ENCODE peak calls at places on chromosomes 5 and 9, in seven cellular contexts. One of them, this sample, is unnamed.

GRCh38 chr9:4389755-4390154 is 89.9 kb upstream of the GLIS3 start:
- DNase-seq in mucosa of descending colon: no peak
- DNase-seq in GM23338: no peak
- DNase-seq in psoas muscle: no peak
- DNase-seq in GM13977: no peak
- DNase-seq in natural killer cell: no peak
- DNase-seq in EL: peak
- DNase-seq in this sample: no peak

GRCh38 chr5:159764283-159764927 is 151.9 kb upstream of the ADRA1B start:
- DNase-seq in natural killer cell: no peak
- DNase-seq in psoas muscle: no peak
- DNase-seq in GM23338: no peak
- DNase-seq in EL: peak
- DNase-seq in GM13977: no peak
- DNase-seq in mucosa of descending colon: no peak
- DNase-seq in this sample: no peak

GRCh38 chr5:94345257-94345656 is 273.1 kb downstream of the KIAA0825 start:
- DNase-seq in mucosa of descending colon: no peak
- DNase-seq in psoas muscle: no peak
- DNase-seq in GM13977: no peak
- DNase-seq in natural killer cell: no peak
- DNase-seq in EL: no peak
- DNase-seq in GM23338: no peak
- DNase-seq in this sample: no peak

GRCh38 chr5:135833961-135834638 is 363 bp upstream of the SLC25A48 start:
- DNase-seq in natural killer cell: no peak
- DNase-seq in mucosa of descending colon: no peak
- DNase-seq in GM13977: no peak
- DNase-seq in EL: no peak
- DNase-seq in GM23338: no peak
- DNase-seq in psoas muscle: peak
- DNase-seq in this sample: no peak

GRCh38 chr9:893843-894420 is 52.4 kb downstream of the DMRT1 start:
- DNase-seq in natural killer cell: peak
- DNase-seq in GM13977: peak
- DNase-seq in EL: peak
- DNase-seq in mucosa of descending colon: peak
- DNase-seq in GM23338: peak
- DNase-seq in psoas muscle: no peak
- DNase-seq in this sample: peak

GRCh38 chr9:28050046-28050445 is 476.8 kb upstream of the C9orf72 start:
- DNase-seq in EL: no peak
- DNase-seq in GM23338: no peak
- DNase-seq in psoas muscle: no peak
- DNase-seq in GM13977: no peak
- DNase-seq in mucosa of descending colon: no peak
- DNase-seq in natural killer cell: no peak
- DNase-seq in this sample: no peak

GRCh38 chr5:102226321-102226720 is 69.8 kb downstream of the SLCO4C1 start:
- DNase-seq in EL: no peak
- DNase-seq in GM13977: no peak
- DNase-seq in GM23338: no peak
- DNase-seq in natural killer cell: no peak
- DNase-seq in mucosa of descending colon: no peak
- DNase-seq in psoas muscle: no peak
- DNase-seq in this sample: no peak

GRCh38 chr9:23643656-23644258 is 182.3 kb downstream of the ELAVL2 start:
- DNase-seq in GM13977: no peak
- DNase-seq in mucosa of descending colon: no peak
- DNase-seq in EL: no peak
- DNase-seq in psoas muscle: no peak
- DNase-seq in GM23338: no peak
- DNase-seq in natural killer cell: no peak
- DNase-seq in this sample: no peak

GRCh38 chr5:78633710-78634109 is 14.9 kb downstream of the LHFPL2 start:
- DNase-seq in natural killer cell: no peak
- DNase-seq in mucosa of descending colon: no peak
- DNase-seq in EL: peak
- DNase-seq in psoas muscle: no peak
- DNase-seq in GM23338: no peak
- DNase-seq in GM13977: no peak
- DNase-seq in this sample: no peak

GRCh38 chr5:179307006-179307800 is 38.1 kb downstream of the ADAMTS2 start:
- DNase-seq in GM13977: no peak
- DNase-seq in mucosa of descending colon: peak
- DNase-seq in natural killer cell: no peak
- DNase-seq in GM23338: no peak
- DNase-seq in psoas muscle: peak
- DNase-seq in EL: peak
- DNase-seq in this sample: peak

GRCh38 chr5:5419291-5420210 is 2.9 kb upstream of the ICE1 start:
- DNase-seq in EL: peak
- DNase-seq in GM13977: no peak
- DNase-seq in natural killer cell: no peak
- DNase-seq in psoas muscle: no peak
- DNase-seq in mucosa of descending colon: no peak
- DNase-seq in GM23338: peak
- DNase-seq in this sample: no peak

GRCh38 chr9:72947987-72948465 is 4.8 kb downstream of the ALDH1A1 start:
- DNase-seq in GM23338: no peak
- DNase-seq in psoas muscle: no peak
- DNase-seq in GM13977: no peak
- DNase-seq in EL: no peak
- DNase-seq in natural killer cell: no peak
- DNase-seq in mucosa of descending colon: no peak
- DNase-seq in this sample: no peak

GRCh38 chr9:37921546-37922300 is 17.8 kb upstream of the SLC25A51 start:
- DNase-seq in EL: no peak
- DNase-seq in psoas muscle: no peak
- DNase-seq in natural killer cell: no peak
- DNase-seq in GM23338: no peak
- DNase-seq in GM13977: no peak
- DNase-seq in mucosa of descending colon: no peak
- DNase-seq in this sample: no peak

GRCh38 chr9:93288341-93288740 is 104.4 kb downstream of the WNK2 start:
- DNase-seq in natural killer cell: no peak
- DNase-seq in psoas muscle: peak
- DNase-seq in EL: no peak
- DNase-seq in GM13977: peak
- DNase-seq in GM23338: peak
- DNase-seq in mucosa of descending colon: no peak
- DNase-seq in this sample: no peak

GRCh38 chr9:92720209-92720765 is 44.3 kb downstream of the BICD2 start:
- DNase-seq in psoas muscle: no peak
- DNase-seq in EL: no peak
- DNase-seq in mucosa of descending colon: no peak
- DNase-seq in GM13977: no peak
- DNase-seq in GM23338: no peak
- DNase-seq in natural killer cell: no peak
- DNase-seq in this sample: no peak

GRCh38 chr9:16361118-16361517 is 509.4 kb downstream of the BNC2 start:
- DNase-seq in GM13977: no peak
- DNase-seq in psoas muscle: no peak
- DNase-seq in mucosa of descending colon: no peak
- DNase-seq in GM23338: no peak
- DNase-seq in natural killer cell: no peak
- DNase-seq in EL: peak
- DNase-seq in this sample: no peak

GRCh38 chr5:61333351-61334223 is 1.5 kb downstream of the ZSWIM6 start:
- DNase-seq in GM13977: peak
- DNase-seq in psoas muscle: peak
- DNase-seq in GM23338: peak
- DNase-seq in EL: peak
- DNase-seq in mucosa of descending colon: peak
- DNase-seq in natural killer cell: peak
- DNase-seq in this sample: peak

GRCh38 chr5:143102414-143102813 is 301.1 kb downstream of the NR3C1 start:
- DNase-seq in GM23338: no peak
- DNase-seq in psoas muscle: peak
- DNase-seq in EL: no peak
- DNase-seq in natural killer cell: no peak
- DNase-seq in GM13977: no peak
- DNase-seq in mucosa of descending colon: no peak
- DNase-seq in this sample: peak

GRCh38 chr5:55450050-55450765 is 84.6 kb downstream of the PLPP1 start:
- DNase-seq in natural killer cell: no peak
- DNase-seq in GM23338: no peak
- DNase-seq in mucosa of descending colon: no peak
- DNase-seq in EL: peak
- DNase-seq in GM13977: no peak
- DNase-seq in psoas muscle: no peak
- DNase-seq in this sample: no peak

GRCh38 chr9:93124793-93125192 is 9.3 kb downstream of the NINJ1 start:
- DNase-seq in GM13977: no peak
- DNase-seq in natural killer cell: no peak
- DNase-seq in GM23338: no peak
- DNase-seq in psoas muscle: peak
- DNase-seq in mucosa of descending colon: peak
- DNase-seq in EL: no peak
- DNase-seq in this sample: no peak

GRCh38 chr5:153147891-153148623 is 342.4 kb upstream of the GRIA1 start:
- DNase-seq in GM23338: peak
- DNase-seq in GM13977: peak
- DNase-seq in natural killer cell: no peak
- DNase-seq in psoas muscle: no peak
- DNase-seq in EL: peak
- DNase-seq in mucosa of descending colon: no peak
- DNase-seq in this sample: no peak

GRCh38 chr9:114779352-114779845 is 26.4 kb downstream of the TNFSF15 start:
- DNase-seq in natural killer cell: no peak
- DNase-seq in EL: peak
- DNase-seq in psoas muscle: no peak
- DNase-seq in mucosa of descending colon: peak
- DNase-seq in GM23338: no peak
- DNase-seq in GM13977: no peak
- DNase-seq in this sample: peak

GRCh38 chr9:113152699-113153098 is 1.9 kb downstream of the SLC31A2 start:
- DNase-seq in natural killer cell: no peak
- DNase-seq in psoas muscle: no peak
- DNase-seq in GM23338: peak
- DNase-seq in mucosa of descending colon: no peak
- DNase-seq in GM13977: no peak
- DNase-seq in EL: peak
- DNase-seq in this sample: no peak

GRCh38 chr9:131635285-131635684 is 90.0 kb downstream of the PRRT1B start:
- DNase-seq in natural killer cell: peak
- DNase-seq in GM13977: peak
- DNase-seq in psoas muscle: peak
- DNase-seq in GM23338: peak
- DNase-seq in mucosa of descending colon: peak
- DNase-seq in EL: peak
- DNase-seq in this sample: peak

GRCh38 chr9:93952784-93953491 is 2.2 kb downstream of the BARX1 start:
- DNase-seq in mucosa of descending colon: no peak
- DNase-seq in GM13977: peak
- DNase-seq in EL: no peak
- DNase-seq in psoas muscle: no peak
- DNase-seq in GM23338: peak
- DNase-seq in natural killer cell: no peak
- DNase-seq in this sample: no peak

GRCh38 chr9:79619930-79620329 is 48.2 kb downstream of the TLE4 start:
- DNase-seq in mucosa of descending colon: no peak
- DNase-seq in EL: no peak
- DNase-seq in natural killer cell: no peak
- DNase-seq in GM23338: no peak
- DNase-seq in GM13977: no peak
- DNase-seq in psoas muscle: no peak
- DNase-seq in this sample: no peak

GRCh38 chr5:123455640-123456039 is 32.4 kb upstream of the CEP120 start:
- DNase-seq in mucosa of descending colon: no peak
- DNase-seq in EL: no peak
- DNase-seq in psoas muscle: no peak
- DNase-seq in GM13977: peak
- DNase-seq in GM23338: no peak
- DNase-seq in natural killer cell: no peak
- DNase-seq in this sample: no peak

GRCh38 chr9:129617167-129617566 is 3.7 kb downstream of the C9orf50 start:
- DNase-seq in GM23338: peak
- DNase-seq in GM13977: no peak
- DNase-seq in psoas muscle: no peak
- DNase-seq in EL: peak
- DNase-seq in mucosa of descending colon: no peak
- DNase-seq in natural killer cell: no peak
- DNase-seq in this sample: no peak

GRCh38 chr9:127754099-127754760 is 19.1 kb upstream of the TOR2A start:
- DNase-seq in GM13977: no peak
- DNase-seq in natural killer cell: no peak
- DNase-seq in mucosa of descending colon: no peak
- DNase-seq in psoas muscle: no peak
- DNase-seq in GM23338: peak
- DNase-seq in EL: peak
- DNase-seq in this sample: no peak

GRCh38 chr5:58466939-58467338 is 7.1 kb upstream of the PLK2 start:
- DNase-seq in mucosa of descending colon: no peak
- DNase-seq in GM13977: peak
- DNase-seq in natural killer cell: no peak
- DNase-seq in psoas muscle: no peak
- DNase-seq in GM23338: peak
- DNase-seq in EL: peak
- DNase-seq in this sample: no peak

GRCh38 chr5:81212211-81212687 is 20.9 kb upstream of the CKMT2 start:
- DNase-seq in GM23338: no peak
- DNase-seq in EL: no peak
- DNase-seq in GM13977: no peak
- DNase-seq in psoas muscle: no peak
- DNase-seq in mucosa of descending colon: no peak
- DNase-seq in natural killer cell: no peak
- DNase-seq in this sample: no peak

GRCh38 chr5:31220968-31221367 is 27.5 kb downstream of the CDH6 start:
- DNase-seq in psoas muscle: no peak
- DNase-seq in GM13977: no peak
- DNase-seq in natural killer cell: no peak
- DNase-seq in EL: no peak
- DNase-seq in mucosa of descending colon: no peak
- DNase-seq in GM23338: no peak
- DNase-seq in this sample: no peak

GRCh38 chr5:147669113-147669869 is 113.2 kb downstream of the JAKMIP2 start:
- DNase-seq in psoas muscle: no peak
- DNase-seq in EL: no peak
- DNase-seq in mucosa of descending colon: no peak
- DNase-seq in GM23338: no peak
- DNase-seq in natural killer cell: no peak
- DNase-seq in GM13977: no peak
- DNase-seq in this sample: no peak

GRCh38 chr9:121691890-121692289 is 40.5 kb downstream of the DAB2IP start:
- DNase-seq in GM23338: no peak
- DNase-seq in natural killer cell: no peak
- DNase-seq in mucosa of descending colon: no peak
- DNase-seq in psoas muscle: no peak
- DNase-seq in EL: no peak
- DNase-seq in GM13977: no peak
- DNase-seq in this sample: no peak

GRCh38 chr9:128498911-128499310 is 5.6 kb upstream of the GLE1 start:
- DNase-seq in natural killer cell: no peak
- DNase-seq in psoas muscle: no peak
- DNase-seq in GM23338: no peak
- DNase-seq in mucosa of descending colon: no peak
- DNase-seq in EL: no peak
- DNase-seq in GM13977: no peak
- DNase-seq in this sample: no peak

GRCh38 chr9:127854169-127854833 is at the start of gene ENG:
- DNase-seq in psoas muscle: peak
- DNase-seq in EL: peak
- DNase-seq in mucosa of descending colon: peak
- DNase-seq in GM23338: peak
- DNase-seq in natural killer cell: no peak
- DNase-seq in GM13977: no peak
- DNase-seq in this sample: peak

GRCh38 chr5:180040287-180041214 is 31.0 kb downstream of the RNF130 start:
- DNase-seq in natural killer cell: no peak
- DNase-seq in mucosa of descending colon: no peak
- DNase-seq in EL: no peak
- DNase-seq in psoas muscle: no peak
- DNase-seq in GM13977: no peak
- DNase-seq in GM23338: no peak
- DNase-seq in this sample: no peak

GRCh38 chr5:180853121-180853520 is 8.0 kb downstream of the ZFP62 start:
- DNase-seq in natural killer cell: no peak
- DNase-seq in EL: no peak
- DNase-seq in mucosa of descending colon: no peak
- DNase-seq in GM13977: no peak
- DNase-seq in psoas muscle: no peak
- DNase-seq in GM23338: no peak
- DNase-seq in this sample: no peak

This sample was measured in heart right ventricle.